ENCODE peak calls at places on chromosomes 3 and 15, in four cellular contexts. H, O, G and A are unnamed samples.

GRCh38 chr3:50572158-50572557 is 2.8 kb downstream of the HEMK1 start:
- DNase-seq in H (peak), O (peak), G (peak), A (peak)

GRCh38 chr3:117600666-117601065 is 891.1 kb downstream of the TUSC7 start:
- DNase-seq in H (no peak), O (no peak), G (no peak), A (no peak)

GRCh38 chr3:73385538-73385937 is 239.2 kb downstream of the PDZRN3 start:
- DNase-seq in H (no peak), O (no peak), G (no peak), A (no peak)

GRCh38 chr3:46759239-46760152 is 41.8 kb upstream of the PRSS50 start:
- DNase-seq in H (no peak), O (no peak), G (no peak), A (no peak)

GRCh38 chr3:158109295-158109803 is 540 bp upstream of the RSRC1 start:
- DNase-seq in H (no peak), O (no peak), G (no peak), A (no peak)

GRCh38 chr3:56915969-56916586 is 114.3 kb upstream of the ARHGEF3 start:
- DNase-seq in H (no peak), O (peak), G (peak), A (peak)

GRCh38 chr3:50602675-50603191 is 8.8 kb downstream of the CISH start:
- DNase-seq in H (no peak), O (no peak), G (no peak), A (no peak)

GRCh38 chr15:57429098-57429497 is 52.8 kb downstream of the CGNL1 start:
- DNase-seq in H (no peak), O (no peak), G (no peak), A (no peak)

GRCh38 chr15:90989040-90989768 is 5.1 kb downstream of the PRC1 start:
- DNase-seq in H (no peak), O (no peak), G (no peak), A (no peak)

GRCh38 chr15:49644364-49644794 is 23.5 kb downstream of the DTWD1 start:
- DNase-seq in H (no peak), O (no peak), G (no peak), A (no peak)

GRCh38 chr3:98573231-98573728 is 20.1 kb downstream of the CPOX start:
- DNase-seq in H (no peak), O (no peak), G (peak), A (no peak)

GRCh38 chr15:99121207-99121606 is 16.3 kb downstream of the SYNM start:
- DNase-seq in H (no peak), O (no peak), G (no peak), A (no peak)

GRCh38 chr3:146187334-146187950 is 26.5 kb upstream of the PLOD2 start:
- DNase-seq in H (no peak), O (no peak), G (no peak), A (no peak)

GRCh38 chr15:74525328-74525727 is 15.7 kb upstream of the ARID3B start:
- DNase-seq in H (no peak), O (no peak), G (no peak), A (no peak)

GRCh38 chr3:97954193-97954827 is 17.9 kb downstream of the RIOX2 start:
- DNase-seq in H (no peak), O (no peak), G (no peak), A (no peak)